ENCODE peak calls at places on chromosomes 5 and 9, in four cellular contexts. Q, M, W and S are unnamed samples.

GRCh38 chr5:74174366-74174765 is 466.2 kb downstream of the ENC1 start:
- DNase-seq in Q (no peak), M (no peak), W (no peak), S (no peak)

GRCh38 chr9:131473891-131474290 is 28.8 kb upstream of the POMT1 start:
- DNase-seq in Q (no peak), M (no peak), W (no peak), S (no peak)

GRCh38 chr5:146515473-146516150 is 378 bp downstream of the GPR151 start:
- DNase-seq in Q (no peak), M (no peak), W (no peak), S (no peak)

GRCh38 chr9:94805585-94805984 is 79.1 kb downstream of the AOPEP start:
- DNase-seq in Q (peak), M (peak), W (no peak), S (peak)

GRCh38 chr9:114888599-114888998 is 41.8 kb downstream of the TNFSF8 start:
- DNase-seq in Q (no peak), M (no peak), W (no peak), S (no peak)

GRCh38 chr5:33892419-33893151 is 795 bp upstream of the ADAMTS12 start:
- DNase-seq in Q (no peak), M (no peak), W (no peak), S (peak)

GRCh38 chr5:85896499-85896898 is 721.2 kb upstream of the COX7C start:
- DNase-seq in Q (no peak), M (no peak), W (no peak), S (no peak)

GRCh38 chr5:73437126-73438047 is 11.2 kb downstream of the FOXD1 start:
- DNase-seq in Q (peak), M (peak), W (no peak), S (peak)

GRCh38 chr5:34669931-34670516 is 13.9 kb downstream of the RAI14 start:
- DNase-seq in Q (no peak), M (no peak), W (no peak), S (no peak)

GRCh38 chr9:114316605-114317230 is 6.2 kb upstream of the ORM1 start:
- DNase-seq in Q (no peak), M (no peak), W (no peak), S (no peak)

GRCh38 chr9:72022846-72023245 is 37.6 kb downstream of the C9orf57 start:
- DNase-seq in Q (no peak), M (no peak), W (no peak), S (no peak)

GRCh38 chr9:86589273-86589672 is 235.1 kb upstream of the TUT7 start:
- DNase-seq in Q (no peak), M (no peak), W (no peak), S (no peak)

GRCh38 chr9:128685636-128686489 is 3.2 kb upstream of the SET start:
- DNase-seq in Q (no peak), M (no peak), W (no peak), S (no peak)

GRCh38 chr5:31137676-31138075 is 55.8 kb upstream of the CDH6 start:
- DNase-seq in Q (no peak), M (no peak), W (no peak), S (no peak)

GRCh38 chr9:115746496-115746895 is 407.1 kb upstream of the PAPPA start:
- DNase-seq in Q (no peak), M (no peak), W (no peak), S (no peak)